ENCODE peak calls at places on chromosomes 13 and 19, in five cellular contexts. G, B, P, S and K are unnamed samples.

GRCh38 chr19:38514812-38515633 is 81.5 kb downstream of the RYR1 start:
- DNase-seq in S (peak), P (peak), G (no peak), B (no peak), K (peak)

GRCh38 chr13:59641261-59641660 is 522.5 kb downstream of the DIAPH3 start:
- DNase-seq in S (no peak), B (no peak), P (no peak), G (no peak), K (no peak)

GRCh38 chr19:13764821-13765394 is 586 bp downstream of the MRI1 start:
- DNase-seq in B (no peak), P (no peak), G (no peak), S (no peak), K (peak)

GRCh38 chr13:49498211-49498610 is 2.5 kb downstream of the PHF11 start:
- DNase-seq in B (no peak), S (no peak), G (no peak), P (no peak), K (no peak)

GRCh38 chr13:50677687-50678463 is 165.6 kb downstream of the DLEU7 start:
- DNase-seq in S (no peak), P (peak), B (no peak), G (no peak), K (no peak)

GRCh38 chr13:61778531-61778930 is 362.9 kb upstream of the PCDH20 start:
- DNase-seq in B (no peak), P (no peak), S (no peak), G (no peak), K (no peak)

GRCh38 chr13:108915095-108915633 is 285.8 kb downstream of the MYO16 start:
- DNase-seq in S (no peak), B (no peak), P (peak), G (no peak), K (no peak)

GRCh38 chr13:40376867-40377266 is 289.6 kb downstream of the FOXO1 start:
- DNase-seq in G (no peak), S (no peak), P (no peak), B (no peak), K (no peak)

GRCh38 chr19:49229416-49229815 is 71.8 kb downstream of the TRPM4 start:
- DNase-seq in G (no peak), B (no peak), S (no peak), P (no peak), K (no peak)

GRCh38 chr19:16381756-16382401 is 57.3 kb downstream of the KLF2 start:
- DNase-seq in S (no peak), B (peak), P (no peak), G (no peak), K (no peak)

GRCh38 chr13:48647625-48648024 is 6.1 kb upstream of the CYSLTR2 start:
- DNase-seq in G (no peak), B (no peak), S (no peak), P (no peak), K (no peak)

GRCh38 chr19:38193445-38193844 is 30.6 kb downstream of the DPF1 start:
- DNase-seq in B (no peak), G (no peak), P (no peak), S (no peak), K (no peak)

GRCh38 chr13:23289917-23290357 is 109.2 kb downstream of the SGCG start:
- DNase-seq in S (no peak), B (no peak), P (peak), G (no peak), K (no peak)

GRCh38 chr13:21557995-21558394 is 46.0 kb downstream of the MICU2 start:
- DNase-seq in P (no peak), B (no peak), G (no peak), S (no peak), K (no peak)

GRCh38 chr13:94706101-94706853 is 6.1 kb downstream of the SOX21 start:
- DNase-seq in S (no peak), P (no peak), G (no peak), B (no peak), K (no peak)

GRCh38 chr13:28049880-28050871 is 50.2 kb downstream of the FLT3 start:
- DNase-seq in G (no peak), S (no peak), P (no peak), B (no peak), K (no peak)

GRCh38 chr19:50327461-50328256 is 1.5 kb downstream of the KCNC3 start:
- DNase-seq in S (no peak), B (no peak), G (no peak), P (no peak), K (no peak)

GRCh38 chr13:80048802-80049201 is 292.1 kb downstream of the SPRY2 start:
- DNase-seq in G (no peak), S (no peak), P (peak), B (peak), K (peak)

GRCh38 chr13:52793507-52793906 is 53.9 kb upstream of the CNMD start:
- DNase-seq in G (no peak), S (no peak), B (no peak), P (no peak), K (no peak)

GRCh38 chr19:8567522-8568172 is 9.6 kb downstream of the MYO1F start:
- DNase-seq in P (no peak), G (no peak), S (no peak), B (no peak), K (no peak)

GRCh38 chr19:38831142-38831605 is 420 bp downstream of the ECH1 start:
- DNase-seq in B (no peak), P (peak), S (no peak), G (peak), K (no peak)

GRCh38 chr19:9799162-9799561 is 19.7 kb downstream of the FBXL12 start:
- DNase-seq in P (no peak), S (no peak), G (no peak), B (no peak), K (no peak)

GRCh38 chr13:26787961-26788360 is 27.4 kb upstream of the GPR12 start:
- DNase-seq in S (no peak), P (no peak), G (no peak), B (no peak), K (no peak)

GRCh38 chr19:2394669-2395292 is 32.6 kb downstream of the TIMM13 start:
- DNase-seq in S (no peak), P (no peak), B (no peak), G (no peak), K (no peak)

GRCh38 chr13:74325106-74325505 is 190.9 kb upstream of the KLF12 start:
- DNase-seq in P (peak), S (no peak), B (no peak), G (no peak), K (no peak)

GRCh38 chr13:36975172-36975571 is 24.0 kb downstream of the ALG5 start:
- DNase-seq in S (no peak), P (no peak), G (no peak), B (no peak), K (no peak)

GRCh38 chr19:50889638-50890037 is 16.4 kb downstream of the KLK2 start:
- DNase-seq in S (no peak), P (no peak), G (no peak), B (no peak), K (no peak)

GRCh38 chr13:40318366-40318765 is 348.1 kb downstream of the FOXO1 start:
- DNase-seq in B (peak), S (no peak), G (peak), P (no peak), K (no peak)

GRCh38 chr19:41649827-41650226 is 23.0 kb upstream of the CEACAM4 start:
- DNase-seq in S (no peak), G (no peak), B (no peak), P (no peak), K (no peak)
- TF ChIP-seq CTCF in S (no peak), G (no peak), B (no peak), P (no peak), K (no peak)

GRCh38 chr13:45352031-45352430 is 11.0 kb upstream of the TPT1 start:
- DNase-seq in P (no peak), S (no peak), B (no peak), G (no peak), K (no peak)

GRCh38 chr13:45353895-45354294 is 12.9 kb upstream of the TPT1 start:
- DNase-seq in B (no peak), P (no peak), G (no peak), S (no peak), K (no peak)

GRCh38 chr13:45349438-45349837 is 8.5 kb upstream of the TPT1 start:
- DNase-seq in G (no peak), S (no peak), P (peak), B (no peak), K (no peak)

GRCh38 chr13:45350152-45350551 is 9.2 kb upstream of the TPT1 start:
- DNase-seq in B (no peak), P (no peak), S (no peak), G (no peak), K (no peak)
- TF ChIP-seq CTCF in B (no peak), P (no peak), S (no peak), G (no peak), K (no peak)

DNA sequence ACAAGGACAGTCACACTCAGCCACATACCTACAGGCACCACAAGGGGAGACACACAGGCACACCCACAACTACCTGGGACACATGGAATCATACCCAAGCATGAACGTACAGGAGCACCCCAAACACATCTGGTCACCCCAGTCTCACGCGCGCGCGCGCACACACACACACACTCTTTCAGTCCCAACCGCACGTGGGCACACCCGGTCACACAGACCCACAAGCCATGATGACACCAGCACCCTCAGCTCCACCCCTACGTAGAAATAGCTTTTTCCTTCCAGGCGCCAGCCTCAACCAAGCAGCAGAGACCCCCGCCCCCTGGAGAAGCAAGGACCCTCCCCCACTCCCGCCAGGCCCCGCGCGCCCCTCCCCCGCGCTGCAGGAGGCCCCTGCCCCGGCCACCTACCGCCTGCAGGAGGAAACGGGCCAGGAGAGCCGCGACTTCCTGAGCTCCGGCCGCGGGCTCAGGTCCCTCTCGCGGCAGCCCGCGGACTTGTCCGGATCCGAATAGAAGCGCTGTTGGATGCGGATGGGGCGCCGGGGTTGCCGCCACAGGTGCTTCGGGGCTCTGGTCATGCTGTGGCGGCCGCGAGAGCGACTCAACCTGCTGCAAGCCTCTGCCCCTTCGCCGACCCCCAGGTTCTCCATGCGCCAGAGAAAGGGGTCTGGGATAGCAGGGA is 6.4 kb upstream of the PDE4C start:
- DNase-seq in P (no peak), G (no peak), B (no peak), S (no peak), K (no peak)
- TF ChIP-seq CTCF in P (peak), G (no peak), B (no peak), S (peak), K (no peak)

GRCh38 chr13:71871180-71871754 is 4.3 kb upstream of the DACH1 start:
- DNase-seq in P (no peak), B (no peak), G (no peak), S (no peak), K (no peak)

GRCh38 chr13:71875823-71876222 is 8.8 kb upstream of the DACH1 start:
- DNase-seq in P (no peak), B (no peak), G (no peak), S (no peak), K (no peak)

GRCh38 chr13:71871844-71872243 is 4.8 kb upstream of the DACH1 start:
- DNase-seq in B (no peak), G (no peak), S (no peak), P (no peak), K (no peak)

GRCh38 chr13:71874490-71874889 is 7.5 kb upstream of the DACH1 start:
- DNase-seq in P (no peak), S (no peak), G (no peak), B (no peak), K (no peak)

GRCh38 chr13:71873418-71874276 is 6.6 kb upstream of the DACH1 start:
- DNase-seq in G (no peak), B (no peak), P (no peak), S (no peak), K (no peak)
- TF ChIP-seq CTCF in G (no peak), B (no peak), P (no peak), S (no peak), K (no peak)

DNA sequence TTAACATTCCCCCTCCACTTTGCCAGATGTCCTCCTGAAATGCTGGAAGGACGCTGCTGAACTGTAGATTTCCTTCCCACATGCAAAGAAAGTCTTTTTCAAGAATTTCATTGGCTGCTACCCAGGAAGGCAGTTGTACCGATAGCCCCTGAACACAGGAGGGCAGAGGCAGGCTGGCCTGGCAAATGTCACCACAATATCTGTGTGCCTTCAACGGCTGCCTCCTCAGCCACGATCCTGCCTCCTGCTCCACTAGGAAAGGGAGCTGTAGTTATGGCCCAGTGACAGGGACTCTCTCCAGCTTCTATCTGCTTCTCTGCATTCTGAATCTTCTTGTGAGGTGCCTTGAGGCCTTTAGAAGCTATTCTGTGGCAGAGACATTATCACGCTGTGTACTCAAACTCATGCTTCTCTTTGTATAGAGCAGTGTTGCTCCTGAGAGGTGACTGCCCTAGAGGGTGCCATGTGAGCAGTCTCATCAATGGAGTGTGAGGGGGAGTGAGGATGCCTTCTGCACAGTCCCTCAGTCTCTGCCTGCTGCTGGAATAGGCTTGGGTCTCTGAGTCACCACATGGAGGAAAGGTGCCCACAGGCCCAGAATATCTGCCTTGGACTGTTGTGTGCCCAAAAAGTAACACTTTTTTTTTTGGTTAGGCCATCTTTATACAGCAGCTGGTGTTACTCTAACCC is 279.8 kb downstream of the DNAJC15 start:
- DNase-seq in P (peak), S (peak), G (no peak), B (peak), K (no peak)
- TF ChIP-seq CTCF in P (peak), S (peak), G (no peak), B (peak), K (no peak)

DNA sequence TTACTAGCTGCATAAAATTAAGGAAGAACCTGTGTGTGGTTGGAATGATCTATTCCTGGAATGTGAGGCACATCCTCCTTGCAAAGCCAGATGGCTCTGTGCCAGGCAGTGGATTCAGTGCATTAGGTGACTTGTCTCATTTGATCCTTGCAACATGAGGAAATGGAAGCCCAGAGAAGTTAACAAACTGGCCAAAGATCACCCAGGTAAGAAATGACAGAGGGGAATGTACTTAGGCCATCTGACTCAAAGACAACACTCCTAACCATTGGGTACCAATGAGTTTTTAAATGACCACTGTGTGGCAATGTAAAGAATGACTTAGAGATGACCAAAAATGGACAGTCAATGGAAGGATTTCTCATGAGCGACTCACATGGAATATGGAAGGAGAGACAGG is 114.2 kb upstream of the RXFP2 start:
- DNase-seq in S (no peak), G (no peak), P (no peak), B (no peak), K (no peak)
- TF ChIP-seq CTCF in S (no peak), G (no peak), P (no peak), B (no peak), K (no peak)

DNA sequence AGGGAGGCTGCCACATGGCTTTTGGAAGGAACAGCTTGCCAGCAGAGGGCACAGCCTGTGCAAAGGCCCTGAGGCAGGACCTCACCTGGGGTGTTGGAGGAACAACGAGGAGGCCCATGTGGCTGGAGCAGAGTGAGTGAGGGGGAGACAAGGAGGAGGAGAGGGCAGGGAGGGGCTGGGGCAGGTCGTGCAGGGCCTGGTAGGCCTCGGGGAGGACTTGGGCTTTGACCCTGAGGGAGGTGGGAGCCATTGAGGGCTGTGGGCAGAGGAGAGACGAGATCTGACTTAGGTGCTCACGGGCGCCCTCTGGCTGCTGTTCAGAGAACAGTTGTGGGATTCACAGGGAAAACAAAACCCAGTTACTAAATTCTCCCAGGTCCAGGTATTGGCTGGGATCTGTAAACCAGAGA is 25.2 kb downstream of the ZNRF4 start:
- DNase-seq in S (no peak), G (no peak), B (no peak), P (no peak), K (no peak)
- TF ChIP-seq CTCF in S (peak), G (no peak), B (no peak), P (peak), K (no peak)

DNA sequence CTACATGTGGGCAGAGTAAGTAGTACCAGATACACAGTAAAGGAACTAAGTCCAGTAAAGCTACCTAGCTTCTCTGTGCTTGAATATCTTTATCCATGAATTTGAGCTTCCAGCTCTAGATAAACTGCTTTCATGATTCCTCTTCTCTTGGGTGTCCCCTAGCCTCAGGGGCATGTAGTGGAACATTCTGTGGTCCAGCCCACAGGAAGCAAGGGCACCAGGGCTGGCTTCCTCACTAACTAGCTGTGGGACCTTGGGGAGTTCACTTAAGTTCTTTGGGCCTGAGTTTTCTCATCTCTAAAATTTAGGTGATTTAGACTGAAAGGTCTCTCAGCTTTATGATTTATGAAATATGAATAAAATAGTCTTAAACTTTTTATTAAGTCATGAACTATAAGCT is 185.7 kb downstream of the KATNAL1 start:
- DNase-seq in S (no peak), B (no peak), P (no peak), G (no peak), K (no peak)
- TF ChIP-seq CTCF in S (no peak), B (no peak), P (no peak), G (no peak), K (no peak)